ENCODE peak calls at places on chromosomes 11 and 22, in nine cellular contexts. One of them, this sample, is unnamed.
A peak's percentile ranks its signal among the peaks of the same experiment; 100 is the strongest.

GRCh38 chr11:440065-441042 is 1.5 kb downstream of the ANO9 start:
- DNase-seq in OCI-LY7: no peak
- DNase-seq in vagina: no peak
- DNase-seq in aorta: peak; percentile 59
- DNase-seq in GM23248: peak; percentile 34
- DNase-seq in thoracic aorta: no peak
- DNase-seq in K562: peak; percentile 68
- DNase-seq in naive thymus-derived CD4-positive, alpha-beta T cell: no peak
- DNase-seq in heart left ventricle: peak; percentile 33
- DNase-seq in this sample: no peak

GRCh38 chr11:47330002-47330911 is 22.2 kb downstream of the MYBPC3 start:
- DNase-seq in naive thymus-derived CD4-positive, alpha-beta T cell: no peak
- DNase-seq in heart left ventricle: peak; percentile 59
- DNase-seq in vagina: peak; percentile 87
- DNase-seq in OCI-LY7: peak; percentile 10
- DNase-seq in GM23248: peak; percentile 43
- DNase-seq in thoracic aorta: no peak
- DNase-seq in K562: no peak
- DNase-seq in aorta: no peak
- DNase-seq in this sample: no peak

GRCh38 chr22:29706493-29706892 is 13.3 kb upstream of the CABP7 start:
- DNase-seq in naive thymus-derived CD4-positive, alpha-beta T cell: no peak
- DNase-seq in OCI-LY7: no peak
- DNase-seq in thoracic aorta: no peak
- DNase-seq in K562: no peak
- DNase-seq in GM23248: no peak
- DNase-seq in vagina: no peak
- DNase-seq in aorta: no peak
- DNase-seq in heart left ventricle: no peak
- DNase-seq in this sample: no peak

GRCh38 chr22:23065069-23065451 is 5.3 kb upstream of the GNAZ start:
- DNase-seq in aorta: peak; percentile 11
- DNase-seq in thoracic aorta: no peak
- DNase-seq in naive thymus-derived CD4-positive, alpha-beta T cell: no peak
- DNase-seq in OCI-LY7: no peak
- DNase-seq in heart left ventricle: no peak
- DNase-seq in vagina: peak; percentile 31
- DNase-seq in GM23248: no peak
- DNase-seq in K562: no peak
- DNase-seq in this sample: no peak

GRCh38 chr11:110471315-110471714 is 41.6 kb downstream of the FDX1 start:
- DNase-seq in aorta: no peak
- DNase-seq in OCI-LY7: no peak
- DNase-seq in K562: no peak
- DNase-seq in thoracic aorta: no peak
- DNase-seq in GM23248: peak; percentile 71
- DNase-seq in heart left ventricle: no peak
- DNase-seq in naive thymus-derived CD4-positive, alpha-beta T cell: no peak
- DNase-seq in vagina: no peak
- DNase-seq in this sample: no peak

GRCh38 chr22:46072981-46073682 is 77.2 kb upstream of the PPARA start:
- DNase-seq in K562: no peak
- DNase-seq in GM23248: peak; percentile 36
- DNase-seq in naive thymus-derived CD4-positive, alpha-beta T cell: no peak
- DNase-seq in aorta: peak; percentile 43
- DNase-seq in heart left ventricle: peak; percentile 29
- DNase-seq in thoracic aorta: no peak
- DNase-seq in OCI-LY7: no peak
- DNase-seq in vagina: no peak
- DNase-seq in this sample: no peak

GRCh38 chr11:8301622-8302021 is 37.9 kb upstream of the LMO1 start:
- DNase-seq in aorta: no peak
- DNase-seq in K562: no peak
- DNase-seq in naive thymus-derived CD4-positive, alpha-beta T cell: no peak
- DNase-seq in OCI-LY7: no peak
- DNase-seq in vagina: no peak
- DNase-seq in heart left ventricle: no peak
- DNase-seq in thoracic aorta: no peak
- DNase-seq in GM23248: no peak
- DNase-seq in this sample: no peak

GRCh38 chr11:131943296-131943695 is 572.9 kb downstream of the NTM start:
- DNase-seq in GM23248: no peak
- DNase-seq in vagina: no peak
- DNase-seq in OCI-LY7: no peak
- DNase-seq in aorta: no peak
- DNase-seq in heart left ventricle: no peak
- DNase-seq in naive thymus-derived CD4-positive, alpha-beta T cell: no peak
- DNase-seq in thoracic aorta: no peak
- DNase-seq in K562: no peak
- DNase-seq in this sample: no peak

GRCh38 chr22:42814616-42815015 is 42.5 kb downstream of the ARFGAP3 start:
- DNase-seq in K562: no peak
- DNase-seq in naive thymus-derived CD4-positive, alpha-beta T cell: no peak
- DNase-seq in thoracic aorta: no peak
- DNase-seq in aorta: no peak
- DNase-seq in GM23248: no peak
- DNase-seq in vagina: no peak
- DNase-seq in OCI-LY7: no peak
- DNase-seq in heart left ventricle: no peak
- DNase-seq in this sample: no peak

GRCh38 chr11:128555606-128556005 is 31.8 kb downstream of the ETS1 start:
- DNase-seq in heart left ventricle: no peak
- DNase-seq in naive thymus-derived CD4-positive, alpha-beta T cell: no peak
- DNase-seq in K562: no peak
- DNase-seq in GM23248: peak; percentile 26
- DNase-seq in aorta: no peak
- DNase-seq in OCI-LY7: no peak
- DNase-seq in thoracic aorta: no peak
- DNase-seq in vagina: no peak
- DNase-seq in this sample: no peak

GRCh38 chr11:108198833-108199232 is 23.6 kb downstream of the NPAT start:
- DNase-seq in vagina: no peak
- DNase-seq in K562: no peak
- DNase-seq in aorta: no peak
- DNase-seq in heart left ventricle: no peak
- DNase-seq in OCI-LY7: no peak
- DNase-seq in thoracic aorta: no peak
- DNase-seq in GM23248: no peak
- DNase-seq in naive thymus-derived CD4-positive, alpha-beta T cell: no peak
- DNase-seq in this sample: no peak

DNA sequence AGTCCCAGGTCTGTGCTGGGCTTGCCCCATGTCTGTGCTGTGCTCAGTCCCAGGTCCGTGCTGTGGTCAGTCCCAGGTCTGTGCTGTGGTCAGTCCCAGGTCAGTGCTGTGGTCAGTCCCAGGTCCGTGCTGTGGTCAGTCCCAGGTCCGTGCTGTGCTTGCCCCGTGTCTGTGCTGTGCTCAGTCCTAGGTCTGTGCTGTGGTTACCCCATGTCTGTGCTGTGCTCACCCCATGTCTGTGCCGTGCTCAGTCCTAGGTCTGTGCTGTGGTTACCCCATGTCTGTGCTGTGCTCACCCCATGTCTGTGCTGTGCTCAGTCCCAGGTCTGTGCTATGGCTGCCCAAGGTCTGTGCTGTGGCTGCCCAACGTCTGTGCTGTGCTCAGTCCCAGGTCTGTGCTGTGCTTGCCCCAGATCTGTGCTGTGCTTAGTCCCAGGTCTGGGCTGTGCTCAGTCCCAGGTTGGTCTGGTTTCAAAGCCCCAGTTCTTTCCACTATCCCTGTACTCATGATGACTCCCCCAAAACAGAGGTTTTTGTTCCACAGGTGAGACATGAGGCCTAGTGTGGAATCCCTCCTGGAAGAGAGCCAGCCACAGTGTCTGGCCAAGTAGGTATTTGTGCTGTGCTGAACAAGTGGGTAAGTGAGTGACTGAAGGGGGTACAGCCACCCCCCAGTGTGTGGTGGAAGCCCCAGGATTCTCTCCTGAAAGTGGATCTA is 34.8 kb downstream of the IRAG1 start:
- DNase-seq in thoracic aorta: no peak
- DNase-seq in vagina: no peak
- DNase-seq in aorta: no peak
- DNase-seq in heart left ventricle: no peak
- DNase-seq in K562: no peak
- DNase-seq in naive thymus-derived CD4-positive, alpha-beta T cell: no peak
- DNase-seq in OCI-LY7: no peak
- DNase-seq in GM23248: no peak
- DNase-seq in this sample: no peak
- H3K27ac ChIP-seq in thoracic aorta: peak overlapping the region; percentile 90
- H3K27ac ChIP-seq in vagina: peak overlapping the region; percentile 82
- H3K27ac ChIP-seq in aorta: peak overlapping the region; percentile 97
- H3K27ac ChIP-seq in heart left ventricle: peak overlapping the region; percentile 61
- H3K27ac ChIP-seq in K562: peak overlapping the region; percentile 73
- H3K27ac ChIP-seq in naive thymus-derived CD4-positive, alpha-beta T cell: no peak overlapping the region
- H3K27ac ChIP-seq in OCI-LY7: no peak overlapping the region
- H3K27ac ChIP-seq in GM23248: peak overlapping the region; percentile 94
- H3K27ac ChIP-seq in this sample: peak overlapping the region; percentile 64

DNA sequence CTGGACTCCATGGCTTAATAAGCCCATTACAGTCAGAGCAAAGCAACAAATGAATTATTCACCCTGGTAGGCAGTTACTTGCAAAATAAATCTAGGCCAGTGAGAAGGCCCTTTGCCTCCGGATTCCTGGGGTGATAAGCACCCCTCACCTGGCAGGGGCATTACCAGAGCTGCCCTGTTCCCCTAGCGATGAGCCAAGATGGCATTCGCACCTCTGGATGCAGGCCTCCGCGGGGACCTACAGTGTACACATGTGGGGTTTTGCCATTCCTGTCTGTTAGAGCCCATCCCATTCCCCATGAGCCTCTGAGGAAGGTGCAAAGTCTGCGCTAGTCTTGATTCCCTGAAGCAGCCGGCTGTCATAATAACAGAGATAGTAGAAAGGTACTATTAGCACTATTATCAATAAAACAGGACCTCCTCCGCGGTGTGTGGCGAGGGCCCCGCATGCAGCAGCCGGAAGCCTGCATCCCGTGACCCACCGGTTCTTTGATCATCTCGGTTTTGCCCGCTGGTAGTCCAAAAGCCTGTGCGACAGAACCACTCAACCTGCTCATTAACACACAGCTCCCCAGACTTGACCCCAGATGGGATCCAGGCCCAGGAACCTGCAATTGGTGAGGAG is 344.3 kb downstream of the BRD1 start:
- DNase-seq in thoracic aorta: no peak
- DNase-seq in heart left ventricle: no peak
- DNase-seq in K562: no peak
- DNase-seq in OCI-LY7: no peak
- DNase-seq in GM23248: no peak
- DNase-seq in vagina: no peak
- DNase-seq in naive thymus-derived CD4-positive, alpha-beta T cell: no peak
- DNase-seq in aorta: no peak
- DNase-seq in this sample: no peak
- H3K4me1 ChIP-seq in thoracic aorta: no peaks in the 10 kb centered on the region
- H3K4me1 ChIP-seq in heart left ventricle: no peaks in the 10 kb centered on the region
- H3K4me1 ChIP-seq in K562: peaks cover 10% of the 10 kb centered on the region
- H3K4me1 ChIP-seq in OCI-LY7: peaks cover 5% of the 10 kb centered on the region
- H3K4me1 ChIP-seq in GM23248: no peaks in the 10 kb centered on the region
- H3K4me1 ChIP-seq in vagina: peaks cover 19% of the 10 kb centered on the region
- H3K4me1 ChIP-seq in naive thymus-derived CD4-positive, alpha-beta T cell: no peaks in the 10 kb centered on the region
- H3K4me1 ChIP-seq in aorta: no peaks in the 10 kb centered on the region
- H3K4me1 ChIP-seq in this sample: no peaks in the 10 kb centered on the region

DNA sequence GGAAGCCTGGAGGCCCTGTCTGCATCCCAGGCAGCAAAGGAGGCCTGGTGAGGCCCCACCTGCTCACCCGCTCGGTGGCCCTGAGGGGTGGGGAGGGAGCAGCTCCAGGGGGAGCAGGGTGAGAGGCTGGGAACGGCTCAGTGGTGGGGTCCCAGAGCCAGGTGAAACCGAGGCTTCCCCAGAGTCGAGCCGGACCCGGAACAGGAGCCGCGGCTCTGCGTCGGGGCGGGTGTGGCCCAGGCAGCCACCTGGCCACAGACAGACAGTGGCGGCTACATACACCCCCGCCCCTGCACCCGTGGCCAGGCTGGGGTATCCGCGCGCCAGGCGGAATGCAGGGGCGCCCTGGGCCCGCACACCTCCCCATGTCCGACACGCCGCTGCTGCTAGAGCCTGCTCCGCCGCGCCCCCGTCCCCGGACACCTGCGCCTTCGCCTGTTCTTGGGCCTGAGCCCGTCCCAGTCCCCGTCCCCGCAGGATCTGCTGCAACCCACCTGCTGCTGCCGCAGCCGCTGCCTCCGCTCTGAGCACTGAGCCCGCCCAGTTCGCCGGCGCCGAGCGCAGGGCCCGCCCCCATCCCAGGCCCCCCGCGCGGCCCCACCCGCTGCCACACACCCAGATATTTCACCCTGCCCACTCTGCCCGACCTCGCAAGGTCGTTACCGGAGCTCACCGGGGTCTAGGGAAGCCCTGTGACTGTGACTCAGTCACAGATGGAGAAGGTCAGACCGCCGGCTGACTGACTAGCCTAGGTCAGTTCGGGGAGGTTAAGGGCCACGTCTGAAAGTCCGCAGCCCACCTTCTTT is at the start of gene SLC7A4:
- DNase-seq in heart left ventricle: no peak
- DNase-seq in naive thymus-derived CD4-positive, alpha-beta T cell: no peak
- DNase-seq in K562: peak; percentile 88
- DNase-seq in OCI-LY7: no peak
- DNase-seq in thoracic aorta: no peak
- DNase-seq in vagina: no peak
- DNase-seq in GM23248: no peak
- DNase-seq in aorta: no peak
- DNase-seq in this sample: no peak
- H3K4me3 ChIP-seq in heart left ventricle: peak within 1 kb of the TSS; percentile 51
- H3K4me3 ChIP-seq in naive thymus-derived CD4-positive, alpha-beta T cell: no peak within 1 kb of the TSS
- H3K4me3 ChIP-seq in K562: no peak within 1 kb of the TSS
- H3K4me3 ChIP-seq in OCI-LY7: no peak within 1 kb of the TSS
- H3K4me3 ChIP-seq in thoracic aorta: peak within 1 kb of the TSS; percentile 54
- H3K4me3 ChIP-seq in vagina: peak within 1 kb of the TSS; percentile 42
- H3K4me3 ChIP-seq in GM23248: no peak within 1 kb of the TSS
- H3K4me3 ChIP-seq in aorta: no peak within 1 kb of the TSS
- H3K4me3 ChIP-seq in this sample: no peak within 1 kb of the TSS

GRCh38 chr11:60992842-60993409 is 21.4 kb downstream of the CD6 start:
- DNase-seq in vagina: no peak
- DNase-seq in K562: no peak
- DNase-seq in naive thymus-derived CD4-positive, alpha-beta T cell: no peak
- DNase-seq in heart left ventricle: no peak
- DNase-seq in aorta: no peak
- DNase-seq in OCI-LY7: no peak
- DNase-seq in thoracic aorta: no peak
- DNase-seq in GM23248: no peak
- DNase-seq in this sample: no peak

GRCh38 chr11:60994450-60995135 is 23.1 kb downstream of the CD6 start:
- DNase-seq in GM23248: no peak
- DNase-seq in K562: no peak
- DNase-seq in OCI-LY7: no peak
- DNase-seq in vagina: no peak
- DNase-seq in heart left ventricle: no peak
- DNase-seq in thoracic aorta: no peak
- DNase-seq in naive thymus-derived CD4-positive, alpha-beta T cell: no peak
- DNase-seq in aorta: no peak
- DNase-seq in this sample: no peak

GRCh38 chr11:60995798-60996197 is 24.3 kb downstream of the CD6 start:
- DNase-seq in aorta: no peak
- DNase-seq in OCI-LY7: no peak
- DNase-seq in heart left ventricle: no peak
- DNase-seq in vagina: no peak
- DNase-seq in thoracic aorta: no peak
- DNase-seq in K562: no peak
- DNase-seq in naive thymus-derived CD4-positive, alpha-beta T cell: no peak
- DNase-seq in GM23248: no peak
- DNase-seq in this sample: no peak

GRCh38 chr11:60991457-60991856 is 20.0 kb downstream of the CD6 start:
- DNase-seq in thoracic aorta: no peak
- DNase-seq in OCI-LY7: no peak
- DNase-seq in vagina: no peak
- DNase-seq in K562: no peak
- DNase-seq in heart left ventricle: no peak
- DNase-seq in aorta: no peak
- DNase-seq in GM23248: no peak
- DNase-seq in naive thymus-derived CD4-positive, alpha-beta T cell: peak; percentile 72
- DNase-seq in this sample: no peak

GRCh38 chr11:60993611-60994010 is 22.1 kb downstream of the CD6 start:
- DNase-seq in vagina: no peak
- DNase-seq in K562: no peak
- DNase-seq in heart left ventricle: no peak
- DNase-seq in aorta: no peak
- DNase-seq in OCI-LY7: no peak
- DNase-seq in thoracic aorta: no peak
- DNase-seq in GM23248: no peak
- DNase-seq in naive thymus-derived CD4-positive, alpha-beta T cell: no peak
- DNase-seq in this sample: no peak
- H3K27ac ChIP-seq in vagina: no peak overlapping the region
- H3K27ac ChIP-seq in K562: no peak overlapping the region
- H3K27ac ChIP-seq in heart left ventricle: no peak overlapping the region
- H3K27ac ChIP-seq in aorta: no peak overlapping the region
- H3K27ac ChIP-seq in OCI-LY7: no peak overlapping the region
- H3K27ac ChIP-seq in thoracic aorta: no peak overlapping the region
- H3K27ac ChIP-seq in GM23248: no peak overlapping the region
- H3K27ac ChIP-seq in naive thymus-derived CD4-positive, alpha-beta T cell: peak overlapping the region; percentile 36
- H3K27ac ChIP-seq in this sample: no peak overlapping the region